ENCODE peak calls at places on chromosomes 3 and 15, in four cellular contexts. V is NCI-H1694; X is activated CD4-positive, CD25-positive, alpha-beta regulatory T cell; D is Panc1. A is an unnamed sample.

GRCh38 chr3:38519651-38520050 is 23.5 kb downstream of the EXOG start:
- DNase-seq in V (no peak), X (no peak), D (no peak), A (peak)

GRCh38 chr15:70417536-70417935 is 319.8 kb upstream of the TLE3 start:
- DNase-seq in V (no peak), X (no peak), D (no peak), A (no peak)

GRCh38 chr15:75049392-75049791 is 26.0 kb downstream of the PPCDC start:
- DNase-seq in V (peak), X (no peak), D (no peak), A (no peak)

GRCh38 chr15:74648051-74648622 is 32.5 kb downstream of the CLK3 start:
- DNase-seq in V (no peak), X (no peak), D (no peak), A (no peak)

GRCh38 chr3:124033360-124034015 is 41.6 kb upstream of the ROPN1 start:
- DNase-seq in V (no peak), X (no peak), D (no peak), A (no peak)

GRCh38 chr3:155110996-155111901 is 31.1 kb downstream of the MME start:
- DNase-seq in V (no peak), X (no peak), D (no peak), A (no peak)

GRCh38 chr3:18652781-18653180 is 227.6 kb upstream of the SATB1 start:
- DNase-seq in V (no peak), X (no peak), D (no peak), A (no peak)

GRCh38 chr3:11162401-11163345 is 8.4 kb downstream of the HRH1 start:
- DNase-seq in V (no peak), X (no peak), D (no peak), A (no peak)

GRCh38 chr3:134650431-134651346 is at the start of gene KY:
- DNase-seq in V (no peak), X (no peak), D (no peak), A (no peak)

GRCh38 chr3:100615684-100616083 is 6.3 kb downstream of the ADGRG7 start:
- DNase-seq in V (no peak), X (no peak), D (no peak), A (no peak)